ENCODE peak calls at places on chromosome 10, in nine cellular contexts. One of them, this sample, is unnamed.

GRCh38 chr10:23557777-23558176 is 118.9 kb downstream of the OTUD1 start:
- DNase-seq in sciatic nerve: no peak
- DNase-seq in stimulated activated CD4-positive, alpha-beta T cell treated with anti-CD3 and anti-CD28 coated beads, Interleukin-2, amount 100 ng/mL, for 48 hours: no peak
- DNase-seq in GM13976: no peak
- DNase-seq in NCI-H510A: no peak
- DNase-seq in iris pigment epithelial cell: no peak
- DNase-seq in effector memory CD8-positive, alpha-beta T cell: no peak
- DNase-seq in glutamatergic neuron: no peak
- DNase-seq in H4: no peak
- DNase-seq in this sample: no peak

GRCh38 chr10:119290301-119291036 is 83.1 kb downstream of the GRK5 start:
- DNase-seq in GM13976: no peak
- DNase-seq in effector memory CD8-positive, alpha-beta T cell: no peak
- DNase-seq in stimulated activated CD4-positive, alpha-beta T cell treated with anti-CD3 and anti-CD28 coated beads, Interleukin-2, amount 100 ng/mL, for 48 hours: no peak
- DNase-seq in iris pigment epithelial cell: no peak
- DNase-seq in NCI-H510A: no peak
- DNase-seq in glutamatergic neuron: no peak
- DNase-seq in sciatic nerve: no peak
- DNase-seq in H4: no peak
- DNase-seq in this sample: no peak

GRCh38 chr10:132389631-132390454 is 7.2 kb upstream of the PWWP2B start:
- DNase-seq in GM13976: no peak
- DNase-seq in glutamatergic neuron: no peak
- DNase-seq in iris pigment epithelial cell: no peak
- DNase-seq in sciatic nerve: peak
- DNase-seq in stimulated activated CD4-positive, alpha-beta T cell treated with anti-CD3 and anti-CD28 coated beads, Interleukin-2, amount 100 ng/mL, for 48 hours: no peak
- DNase-seq in H4: no peak
- DNase-seq in effector memory CD8-positive, alpha-beta T cell: no peak
- DNase-seq in NCI-H510A: peak
- DNase-seq in this sample: no peak

GRCh38 chr10:34187201-34187600 is 627.9 kb downstream of the PARD3 start:
- DNase-seq in effector memory CD8-positive, alpha-beta T cell: no peak
- DNase-seq in glutamatergic neuron: no peak
- DNase-seq in sciatic nerve: no peak
- DNase-seq in iris pigment epithelial cell: peak
- DNase-seq in stimulated activated CD4-positive, alpha-beta T cell treated with anti-CD3 and anti-CD28 coated beads, Interleukin-2, amount 100 ng/mL, for 48 hours: no peak
- DNase-seq in NCI-H510A: no peak
- DNase-seq in GM13976: no peak
- DNase-seq in H4: no peak
- DNase-seq in this sample: no peak

GRCh38 chr10:6009159-6009558 is 31.8 kb upstream of the IL15RA start:
- DNase-seq in glutamatergic neuron: no peak
- DNase-seq in NCI-H510A: no peak
- DNase-seq in H4: no peak
- DNase-seq in iris pigment epithelial cell: peak
- DNase-seq in GM13976: no peak
- DNase-seq in stimulated activated CD4-positive, alpha-beta T cell treated with anti-CD3 and anti-CD28 coated beads, Interleukin-2, amount 100 ng/mL, for 48 hours: no peak
- DNase-seq in sciatic nerve: no peak
- DNase-seq in effector memory CD8-positive, alpha-beta T cell: no peak
- DNase-seq in this sample: no peak

GRCh38 chr10:71638577-71639411 is 80.8 kb downstream of the C10orf105 start:
- DNase-seq in H4: no peak
- DNase-seq in effector memory CD8-positive, alpha-beta T cell: no peak
- DNase-seq in iris pigment epithelial cell: no peak
- DNase-seq in glutamatergic neuron: peak
- DNase-seq in sciatic nerve: no peak
- DNase-seq in NCI-H510A: no peak
- DNase-seq in stimulated activated CD4-positive, alpha-beta T cell treated with anti-CD3 and anti-CD28 coated beads, Interleukin-2, amount 100 ng/mL, for 48 hours: no peak
- DNase-seq in GM13976: no peak
- DNase-seq in this sample: no peak

GRCh38 chr10:87838650-87839049 is 20.6 kb upstream of the ATAD1 start:
- DNase-seq in iris pigment epithelial cell: no peak
- DNase-seq in sciatic nerve: no peak
- DNase-seq in H4: no peak
- DNase-seq in effector memory CD8-positive, alpha-beta T cell: no peak
- DNase-seq in stimulated activated CD4-positive, alpha-beta T cell treated with anti-CD3 and anti-CD28 coated beads, Interleukin-2, amount 100 ng/mL, for 48 hours: no peak
- DNase-seq in glutamatergic neuron: no peak
- DNase-seq in GM13976: no peak
- DNase-seq in NCI-H510A: no peak
- DNase-seq in this sample: no peak

GRCh38 chr10:48503293-48503911 is 101.5 kb downstream of the ARHGAP22 start:
- DNase-seq in effector memory CD8-positive, alpha-beta T cell: no peak
- DNase-seq in stimulated activated CD4-positive, alpha-beta T cell treated with anti-CD3 and anti-CD28 coated beads, Interleukin-2, amount 100 ng/mL, for 48 hours: no peak
- DNase-seq in GM13976: no peak
- DNase-seq in iris pigment epithelial cell: no peak
- DNase-seq in glutamatergic neuron: no peak
- DNase-seq in NCI-H510A: no peak
- DNase-seq in sciatic nerve: no peak
- DNase-seq in H4: no peak
- DNase-seq in this sample: no peak

GRCh38 chr10:63719174-63719856 is 198.1 kb downstream of the REEP3 start:
- DNase-seq in H4: no peak
- DNase-seq in effector memory CD8-positive, alpha-beta T cell: no peak
- DNase-seq in NCI-H510A: no peak
- DNase-seq in GM13976: no peak
- DNase-seq in iris pigment epithelial cell: no peak
- DNase-seq in sciatic nerve: no peak
- DNase-seq in glutamatergic neuron: no peak
- DNase-seq in stimulated activated CD4-positive, alpha-beta T cell treated with anti-CD3 and anti-CD28 coated beads, Interleukin-2, amount 100 ng/mL, for 48 hours: no peak
- DNase-seq in this sample: no peak

GRCh38 chr10:125264752-125265578 is 104.6 kb upstream of the CTBP2 start:
- DNase-seq in stimulated activated CD4-positive, alpha-beta T cell treated with anti-CD3 and anti-CD28 coated beads, Interleukin-2, amount 100 ng/mL, for 48 hours: no peak
- DNase-seq in GM13976: no peak
- DNase-seq in effector memory CD8-positive, alpha-beta T cell: no peak
- DNase-seq in sciatic nerve: no peak
- DNase-seq in H4: no peak
- DNase-seq in NCI-H510A: peak
- DNase-seq in iris pigment epithelial cell: no peak
- DNase-seq in glutamatergic neuron: no peak
- DNase-seq in this sample: no peak

GRCh38 chr10:22643696-22644621 is 70.4 kb downstream of the PIP4K2A start:
- DNase-seq in iris pigment epithelial cell: no peak
- DNase-seq in sciatic nerve: no peak
- DNase-seq in effector memory CD8-positive, alpha-beta T cell: no peak
- DNase-seq in GM13976: no peak
- DNase-seq in glutamatergic neuron: no peak
- DNase-seq in NCI-H510A: no peak
- DNase-seq in stimulated activated CD4-positive, alpha-beta T cell treated with anti-CD3 and anti-CD28 coated beads, Interleukin-2, amount 100 ng/mL, for 48 hours: no peak
- DNase-seq in H4: no peak
- DNase-seq in this sample: no peak

GRCh38 chr10:34109952-34110702 is 705.0 kb downstream of the PARD3 start:
- DNase-seq in iris pigment epithelial cell: peak
- DNase-seq in stimulated activated CD4-positive, alpha-beta T cell treated with anti-CD3 and anti-CD28 coated beads, Interleukin-2, amount 100 ng/mL, for 48 hours: no peak
- DNase-seq in effector memory CD8-positive, alpha-beta T cell: no peak
- DNase-seq in NCI-H510A: no peak
- DNase-seq in sciatic nerve: no peak
- DNase-seq in H4: no peak
- DNase-seq in GM13976: no peak
- DNase-seq in glutamatergic neuron: no peak
- DNase-seq in this sample: no peak

GRCh38 chr10:69639291-69640195 is 9.5 kb downstream of the FAM241B start:
- DNase-seq in H4: peak
- DNase-seq in effector memory CD8-positive, alpha-beta T cell: peak
- DNase-seq in NCI-H510A: no peak
- DNase-seq in stimulated activated CD4-positive, alpha-beta T cell treated with anti-CD3 and anti-CD28 coated beads, Interleukin-2, amount 100 ng/mL, for 48 hours: peak
- DNase-seq in sciatic nerve: peak
- DNase-seq in iris pigment epithelial cell: peak
- DNase-seq in glutamatergic neuron: peak
- DNase-seq in GM13976: peak
- DNase-seq in this sample: peak

GRCh38 chr10:119413738-119414611 is 128.5 kb downstream of the RGS10 start:
- DNase-seq in effector memory CD8-positive, alpha-beta T cell: no peak
- DNase-seq in NCI-H510A: no peak
- DNase-seq in iris pigment epithelial cell: peak
- DNase-seq in stimulated activated CD4-positive, alpha-beta T cell treated with anti-CD3 and anti-CD28 coated beads, Interleukin-2, amount 100 ng/mL, for 48 hours: no peak
- DNase-seq in H4: no peak
- DNase-seq in glutamatergic neuron: peak
- DNase-seq in sciatic nerve: peak
- DNase-seq in GM13976: no peak
- DNase-seq in this sample: no peak

GRCh38 chr10:80700252-80700651 is 162.6 kb downstream of the SH2D4B start:
- DNase-seq in stimulated activated CD4-positive, alpha-beta T cell treated with anti-CD3 and anti-CD28 coated beads, Interleukin-2, amount 100 ng/mL, for 48 hours: no peak
- DNase-seq in sciatic nerve: no peak
- DNase-seq in iris pigment epithelial cell: no peak
- DNase-seq in effector memory CD8-positive, alpha-beta T cell: no peak
- DNase-seq in NCI-H510A: no peak
- DNase-seq in glutamatergic neuron: no peak
- DNase-seq in H4: no peak
- DNase-seq in GM13976: no peak
- DNase-seq in this sample: no peak

GRCh38 chr10:74824184-74825032 is 2.0 kb upstream of the KAT6B start:
- DNase-seq in H4: no peak
- DNase-seq in NCI-H510A: no peak
- DNase-seq in iris pigment epithelial cell: no peak
- DNase-seq in GM13976: no peak
- DNase-seq in effector memory CD8-positive, alpha-beta T cell: peak
- DNase-seq in glutamatergic neuron: peak
- DNase-seq in stimulated activated CD4-positive, alpha-beta T cell treated with anti-CD3 and anti-CD28 coated beads, Interleukin-2, amount 100 ng/mL, for 48 hours: peak
- DNase-seq in sciatic nerve: peak
- DNase-seq in this sample: peak

GRCh38 chr10:91689731-91690168 is 56.9 kb upstream of the PPP1R3C start:
- DNase-seq in stimulated activated CD4-positive, alpha-beta T cell treated with anti-CD3 and anti-CD28 coated beads, Interleukin-2, amount 100 ng/mL, for 48 hours: no peak
- DNase-seq in iris pigment epithelial cell: peak
- DNase-seq in effector memory CD8-positive, alpha-beta T cell: no peak
- DNase-seq in glutamatergic neuron: no peak
- DNase-seq in GM13976: no peak
- DNase-seq in H4: peak
- DNase-seq in NCI-H510A: no peak
- DNase-seq in sciatic nerve: no peak
- DNase-seq in this sample: no peak

GRCh38 chr10:33509231-33509871 is 174.9 kb upstream of the NRP1 start:
- DNase-seq in glutamatergic neuron: no peak
- DNase-seq in GM13976: peak
- DNase-seq in NCI-H510A: peak
- DNase-seq in H4: peak
- DNase-seq in effector memory CD8-positive, alpha-beta T cell: no peak
- DNase-seq in iris pigment epithelial cell: peak
- DNase-seq in sciatic nerve: no peak
- DNase-seq in stimulated activated CD4-positive, alpha-beta T cell treated with anti-CD3 and anti-CD28 coated beads, Interleukin-2, amount 100 ng/mL, for 48 hours: peak
- DNase-seq in this sample: no peak

GRCh38 chr10:96656839-96657238 is 63.5 kb downstream of the PIK3AP1 start:
- DNase-seq in NCI-H510A: no peak
- DNase-seq in effector memory CD8-positive, alpha-beta T cell: no peak
- DNase-seq in H4: no peak
- DNase-seq in iris pigment epithelial cell: no peak
- DNase-seq in stimulated activated CD4-positive, alpha-beta T cell treated with anti-CD3 and anti-CD28 coated beads, Interleukin-2, amount 100 ng/mL, for 48 hours: no peak
- DNase-seq in glutamatergic neuron: no peak
- DNase-seq in sciatic nerve: no peak
- DNase-seq in GM13976: no peak
- DNase-seq in this sample: no peak

GRCh38 chr10:28077889-28078288 is 79.0 kb upstream of the ODAD2 start:
- DNase-seq in glutamatergic neuron: no peak
- DNase-seq in H4: no peak
- DNase-seq in GM13976: no peak
- DNase-seq in iris pigment epithelial cell: peak
- DNase-seq in NCI-H510A: no peak
- DNase-seq in stimulated activated CD4-positive, alpha-beta T cell treated with anti-CD3 and anti-CD28 coated beads, Interleukin-2, amount 100 ng/mL, for 48 hours: no peak
- DNase-seq in sciatic nerve: no peak
- DNase-seq in effector memory CD8-positive, alpha-beta T cell: no peak
- DNase-seq in this sample: no peak

GRCh38 chr10:11483189-11484148 is 128.0 kb downstream of the USP6NL start:
- DNase-seq in stimulated activated CD4-positive, alpha-beta T cell treated with anti-CD3 and anti-CD28 coated beads, Interleukin-2, amount 100 ng/mL, for 48 hours: no peak
- DNase-seq in H4: no peak
- DNase-seq in NCI-H510A: no peak
- DNase-seq in glutamatergic neuron: no peak
- DNase-seq in GM13976: no peak
- DNase-seq in sciatic nerve: no peak
- DNase-seq in effector memory CD8-positive, alpha-beta T cell: no peak
- DNase-seq in iris pigment epithelial cell: no peak
- DNase-seq in this sample: no peak

GRCh38 chr10:127797339-127797738 is 60.4 kb downstream of the FOXI2 start:
- DNase-seq in H4: peak
- DNase-seq in stimulated activated CD4-positive, alpha-beta T cell treated with anti-CD3 and anti-CD28 coated beads, Interleukin-2, amount 100 ng/mL, for 48 hours: no peak
- DNase-seq in NCI-H510A: no peak
- DNase-seq in GM13976: peak
- DNase-seq in iris pigment epithelial cell: peak
- DNase-seq in effector memory CD8-positive, alpha-beta T cell: no peak
- DNase-seq in glutamatergic neuron: no peak
- DNase-seq in sciatic nerve: no peak
- DNase-seq in this sample: no peak

GRCh38 chr10:15510963-15511362 is 139.9 kb upstream of the FAM171A1 start:
- DNase-seq in glutamatergic neuron: no peak
- DNase-seq in H4: no peak
- DNase-seq in NCI-H510A: no peak
- DNase-seq in stimulated activated CD4-positive, alpha-beta T cell treated with anti-CD3 and anti-CD28 coated beads, Interleukin-2, amount 100 ng/mL, for 48 hours: no peak
- DNase-seq in sciatic nerve: no peak
- DNase-seq in iris pigment epithelial cell: no peak
- DNase-seq in effector memory CD8-positive, alpha-beta T cell: no peak
- DNase-seq in GM13976: no peak
- DNase-seq in this sample: no peak

GRCh38 chr10:2964632-2965296 is 102.6 kb upstream of the PFKP start:
- DNase-seq in glutamatergic neuron: no peak
- DNase-seq in H4: no peak
- DNase-seq in sciatic nerve: no peak
- DNase-seq in effector memory CD8-positive, alpha-beta T cell: no peak
- DNase-seq in iris pigment epithelial cell: no peak
- DNase-seq in stimulated activated CD4-positive, alpha-beta T cell treated with anti-CD3 and anti-CD28 coated beads, Interleukin-2, amount 100 ng/mL, for 48 hours: no peak
- DNase-seq in NCI-H510A: no peak
- DNase-seq in GM13976: no peak
- DNase-seq in this sample: no peak

GRCh38 chr10:77643795-77644468 is 6.3 kb upstream of the KCNMA1 start:
- DNase-seq in GM13976: peak
- DNase-seq in NCI-H510A: no peak
- DNase-seq in glutamatergic neuron: peak
- DNase-seq in stimulated activated CD4-positive, alpha-beta T cell treated with anti-CD3 and anti-CD28 coated beads, Interleukin-2, amount 100 ng/mL, for 48 hours: no peak
- DNase-seq in iris pigment epithelial cell: peak
- DNase-seq in H4: peak
- DNase-seq in sciatic nerve: no peak
- DNase-seq in effector memory CD8-positive, alpha-beta T cell: peak
- DNase-seq in this sample: no peak

GRCh38 chr10:133093291-133093690 is 5.6 kb downstream of the ADGRA1 start:
- DNase-seq in glutamatergic neuron: no peak
- DNase-seq in sciatic nerve: no peak
- DNase-seq in NCI-H510A: no peak
- DNase-seq in effector memory CD8-positive, alpha-beta T cell: no peak
- DNase-seq in H4: no peak
- DNase-seq in stimulated activated CD4-positive, alpha-beta T cell treated with anti-CD3 and anti-CD28 coated beads, Interleukin-2, amount 100 ng/mL, for 48 hours: no peak
- DNase-seq in iris pigment epithelial cell: no peak
- DNase-seq in GM13976: no peak
- DNase-seq in this sample: no peak

GRCh38 chr10:77823811-77824542 is 102.6 kb downstream of the DLG5 start:
- DNase-seq in iris pigment epithelial cell: no peak
- DNase-seq in stimulated activated CD4-positive, alpha-beta T cell treated with anti-CD3 and anti-CD28 coated beads, Interleukin-2, amount 100 ng/mL, for 48 hours: no peak
- DNase-seq in effector memory CD8-positive, alpha-beta T cell: no peak
- DNase-seq in NCI-H510A: no peak
- DNase-seq in H4: no peak
- DNase-seq in sciatic nerve: no peak
- DNase-seq in glutamatergic neuron: no peak
- DNase-seq in GM13976: no peak
- DNase-seq in this sample: no peak

GRCh38 chr10:132507467-132507955 is 30.1 kb upstream of the INPP5A start:
- DNase-seq in effector memory CD8-positive, alpha-beta T cell: no peak
- DNase-seq in NCI-H510A: no peak
- DNase-seq in sciatic nerve: peak
- DNase-seq in H4: no peak
- DNase-seq in stimulated activated CD4-positive, alpha-beta T cell treated with anti-CD3 and anti-CD28 coated beads, Interleukin-2, amount 100 ng/mL, for 48 hours: no peak
- DNase-seq in GM13976: no peak
- DNase-seq in glutamatergic neuron: no peak
- DNase-seq in iris pigment epithelial cell: no peak
- DNase-seq in this sample: no peak

GRCh38 chr10:75430000-75430763 is 1.2 kb upstream of the LRMDA start:
- DNase-seq in NCI-H510A: no peak
- DNase-seq in GM13976: no peak
- DNase-seq in effector memory CD8-positive, alpha-beta T cell: no peak
- DNase-seq in glutamatergic neuron: peak
- DNase-seq in stimulated activated CD4-positive, alpha-beta T cell treated with anti-CD3 and anti-CD28 coated beads, Interleukin-2, amount 100 ng/mL, for 48 hours: no peak
- DNase-seq in iris pigment epithelial cell: no peak
- DNase-seq in H4: no peak
- DNase-seq in sciatic nerve: peak
- DNase-seq in this sample: no peak

GRCh38 chr10:75235375-75236177 is at the start of gene COMTD1:
- DNase-seq in H4: peak
- DNase-seq in glutamatergic neuron: peak
- DNase-seq in NCI-H510A: peak
- DNase-seq in iris pigment epithelial cell: peak
- DNase-seq in stimulated activated CD4-positive, alpha-beta T cell treated with anti-CD3 and anti-CD28 coated beads, Interleukin-2, amount 100 ng/mL, for 48 hours: peak
- DNase-seq in sciatic nerve: peak
- DNase-seq in GM13976: peak
- DNase-seq in effector memory CD8-positive, alpha-beta T cell: peak
- DNase-seq in this sample: peak

GRCh38 chr10:17430647-17431355 is 23.6 kb downstream of the ST8SIA6 start:
- DNase-seq in NCI-H510A: no peak
- DNase-seq in effector memory CD8-positive, alpha-beta T cell: peak
- DNase-seq in iris pigment epithelial cell: peak
- DNase-seq in glutamatergic neuron: peak
- DNase-seq in GM13976: peak
- DNase-seq in stimulated activated CD4-positive, alpha-beta T cell treated with anti-CD3 and anti-CD28 coated beads, Interleukin-2, amount 100 ng/mL, for 48 hours: peak
- DNase-seq in sciatic nerve: peak
- DNase-seq in H4: peak
- DNase-seq in this sample: peak